ENCODE peak calls at places on chromosomes 5 and 9, in four cellular contexts. L is SW 1271; X is GDM1; G is stimulated activated CD4-positive, alpha-beta T cell treated with anti-CD3 and anti-CD28 coated beads, Interleukin-12 subunit alpha, Interleukin-12 subunit beta, amount 100 ng/mL, for 4 hours. T is an unnamed sample.

GRCh38 chr5:72238712-72239445 is 81.2 kb downstream of the MRPS27 start:
- DNase-seq in L (no peak), G (no peak), X (no peak), T (no peak)

GRCh38 chr9:876425-876824 is 34.9 kb downstream of the DMRT1 start:
- DNase-seq in X (no peak), L (no peak), G (no peak), T (no peak)

GRCh38 chr5:141951341-141951781 is 6.6 kb downstream of the PCDH12 start:
- DNase-seq in L (no peak), G (no peak), X (no peak), T (peak; percentile 35)

GRCh38 chr5:5687113-5687512 is 264.6 kb downstream of the ICE1 start:
- DNase-seq in L (no peak), X (no peak), G (no peak), T (no peak)

GRCh38 chr5:59321631-59322030 is 571.9 kb downstream of the PDE4D start:
- DNase-seq in L (no peak), G (no peak), X (no peak), T (no peak)

GRCh38 chr5:77259479-77259878 is 49.0 kb downstream of the PDE8B start:
- DNase-seq in G (no peak), L (no peak), X (no peak), T (peak; percentile 8)

GRCh38 chr5:134735243-134735642 is 3.1 kb upstream of the CAMLG start:
- DNase-seq in G (no peak), X (no peak), L (no peak), T (no peak)

GRCh38 chr9:93219692-93220091 is 35.8 kb downstream of the WNK2 start:
- DNase-seq in X (no peak), L (no peak), G (no peak), T (no peak)

GRCh38 chr9:121636411-121636865 is 15.0 kb upstream of the DAB2IP start:
- DNase-seq in G (no peak), L (no peak), X (no peak), T (no peak)

GRCh38 chr5:76289692-76290091 is 113.4 kb upstream of the IQGAP2 start:
- DNase-seq in L (no peak), X (no peak), G (no peak), T (no peak)

GRCh38 chr9:88502552-88503034 is 32.4 kb upstream of the NXNL2 start:
- DNase-seq in G (no peak), L (no peak), X (no peak), T (no peak)

GRCh38 chr9:89744730-89745129 is 139.9 kb downstream of the GADD45G start:
- DNase-seq in L (no peak), G (no peak), X (no peak), T (no peak)

GRCh38 chr9:125142560-125143376 is 560 bp downstream of the SCAI start:
- DNase-seq in L (no peak), X (no peak), G (peak; percentile 5), T (no peak)

GRCh38 chr5:123444016-123444415 is 20.8 kb upstream of the CEP120 start:
- DNase-seq in G (no peak), X (no peak), L (no peak), T (no peak)

GRCh38 chr5:77239126-77239741 is 28.8 kb downstream of the PDE8B start:
- DNase-seq in L (no peak), G (no peak), X (no peak), T (peak; percentile 50)

GRCh38 chr9:111148390-111148993 is 110.2 kb upstream of the LPAR1 start:
- DNase-seq in G (no peak), X (no peak), L (no peak), T (peak; percentile 62)

GRCh38 chr9:32431940-32432555 is 47.6 kb downstream of the ACO1 start:
- DNase-seq in X (no peak), L (no peak), G (peak; percentile 31), T (peak; percentile 71)

GRCh38 chr5:453725-454481 is 10.9 kb downstream of the EXOC3 start:
- DNase-seq in G (no peak), X (no peak), L (no peak), T (no peak)

GRCh38 chr9:89837152-89837551 is 232.3 kb downstream of the GADD45G start:
- DNase-seq in X (no peak), G (no peak), L (no peak), T (no peak)